ENCODE peak calls at places on chromosome 22, in seven cellular contexts. G, U, I, V, A, Y and C are unnamed samples.

GRCh38 chr22:28105396-28105795 is 186.3 kb upstream of the PITPNB start:
- DNase-seq in I (no peak), Y (no peak), U (no peak), V (no peak), A (no peak), G (no peak), C (no peak)

GRCh38 chr22:35549338-35549737 is 8.7 kb downstream of the RASD2 start:
- DNase-seq in U (no peak), V (no peak), A (no peak), Y (no peak), I (no peak), G (no peak), C (no peak)

GRCh38 chr22:50119768-50120251 is 30.0 kb downstream of the MOV10L1 start:
- DNase-seq in V (no peak), G (peak), Y (no peak), U (no peak), A (no peak), I (no peak), C (no peak)

GRCh38 chr22:24727218-24727851 is 47.2 kb downstream of the PIWIL3 start:
- DNase-seq in U (no peak), G (peak), A (peak), I (no peak), V (no peak), Y (peak), C (no peak)

GRCh38 chr22:24763872-24764485 is 10.5 kb downstream of the PIWIL3 start:
- DNase-seq in I (no peak), V (no peak), A (no peak), U (no peak), Y (no peak), G (no peak), C (no peak)

GRCh38 chr22:37549704-37550059 is 10.6 kb upstream of the CDC42EP1 start:
- DNase-seq in I (no peak), A (no peak), G (peak), U (no peak), Y (peak), V (peak), C (no peak)

GRCh38 chr22:32794449-32795213 is 6.9 kb upstream of the TIMP3 start:
- DNase-seq in G (peak), U (no peak), Y (no peak), I (no peak), V (no peak), A (no peak), C (no peak)

GRCh38 chr22:20463324-20464095 is 25.9 kb upstream of the SCARF2 start:
- DNase-seq in A (no peak), V (no peak), Y (no peak), U (no peak), I (no peak), G (no peak), C (no peak)

GRCh38 chr22:24485608-24486007 is 9.5 kb upstream of the UPB1 start:
- DNase-seq in A (no peak), Y (no peak), V (no peak), U (no peak), G (no peak), I (no peak), C (no peak)

GRCh38 chr22:44191036-44191454 is 10.3 kb downstream of the PARVG start:
- DNase-seq in A (peak), V (no peak), G (no peak), U (no peak), Y (peak), I (no peak), C (no peak)

GRCh38 chr22:43479311-43479710 is 67.5 kb downstream of the MPPED1 start:
- DNase-seq in Y (no peak), A (no peak), U (no peak), V (no peak), G (no peak), I (no peak), C (no peak)

GRCh38 chr22:43624144-43624998 is 187.7 kb downstream of the EFCAB6 start:
- DNase-seq in G (peak), U (no peak), A (peak), V (no peak), I (no peak), Y (peak), C (no peak)

GRCh38 chr22:20128902-20129746 is 2.5 kb upstream of the ZDHHC8 start:
- DNase-seq in Y (peak), V (no peak), U (no peak), G (no peak), A (peak), I (peak), C (no peak)

GRCh38 chr22:24466831-24467249 is 28.3 kb upstream of the UPB1 start:
- DNase-seq in U (no peak), G (peak), Y (peak), V (no peak), I (no peak), A (no peak), C (no peak)

GRCh38 chr22:24514241-24515024 is 19.3 kb downstream of the UPB1 start:
- DNase-seq in V (no peak), I (no peak), G (no peak), U (no peak), Y (no peak), A (no peak), C (no peak)

GRCh38 chr22:49997932-49998717 is 14.4 kb downstream of the IL17REL start:
- DNase-seq in V (peak), I (no peak), U (no peak), G (no peak), Y (no peak), A (no peak), C (no peak)

GRCh38 chr22:23696326-23696851 is 5.6 kb downstream of the RGL4 start:
- DNase-seq in I (no peak), G (peak), V (no peak), A (no peak), U (no peak), Y (no peak), C (no peak)

GRCh38 chr22:43094085-43094484 is 4.9 kb upstream of the TTLL1 start:
- DNase-seq in V (no peak), I (no peak), Y (peak), G (no peak), A (peak), U (no peak), C (no peak)

GRCh38 chr22:49933236-49933921 is 14.9 kb downstream of the CRELD2 start:
- DNase-seq in A (no peak), I (no peak), U (no peak), Y (no peak), G (no peak), V (no peak), C (no peak)

DNA sequence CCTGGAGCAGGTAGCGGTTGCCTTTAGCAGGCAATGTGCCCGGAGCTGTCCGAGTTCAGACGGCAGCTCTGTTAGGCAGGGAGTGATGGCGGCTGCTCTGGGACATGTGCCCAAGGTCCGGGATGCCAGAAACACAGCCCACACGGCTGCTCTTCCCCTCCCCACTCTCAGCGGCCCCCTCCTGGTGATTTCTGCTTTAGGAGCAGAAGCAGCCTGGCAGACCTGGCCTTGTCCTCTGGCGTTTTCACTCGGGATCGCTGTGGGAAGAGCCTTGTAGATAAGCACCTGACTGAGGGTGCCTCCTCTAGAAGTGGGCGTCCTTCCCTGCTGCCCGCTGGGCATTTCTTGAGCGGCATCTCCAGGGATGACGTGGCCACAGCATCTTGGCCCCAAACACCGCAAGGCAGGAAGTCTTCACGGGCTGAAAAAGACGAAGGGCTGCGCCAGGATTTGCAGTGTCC is 392.2 kb downstream of the TBC1D22A start:
- DNase-seq in I (no peak), U (no peak), V (no peak), Y (peak), A (no peak), G (peak), C (no peak)
- TF ChIP-seq CTCF in I (no peak), U (no peak), V (no peak), Y (no peak), A (no peak), G (peak), C (no peak)

GRCh38 chr22:21568207-21569075 is 927 bp downstream of the UBE2L3 start:
- DNase-seq in I (peak), U (no peak), G (peak), A (no peak), Y (no peak), V (no peak), C (peak)
- TF ChIP-seq CTCF in I (no peak), U (no peak), G (no peak), A (no peak), Y (no peak), V (no peak), C (no peak)

GRCh38 chr22:48577014-48577690 is 1250.5 kb downstream of the BRD1 start:
- DNase-seq in G (no peak), A (no peak), Y (no peak), U (no peak), V (no peak), I (no peak), C (no peak)
- TF ChIP-seq CTCF in G (no peak), A (no peak), Y (no peak), U (no peak), V (no peak), I (no peak), C (no peak)

GRCh38 chr22:45550416-45550815 is 47.7 kb downstream of the FBLN1 start:
- DNase-seq in A (no peak), U (no peak), Y (no peak), G (no peak), V (no peak), I (no peak), C (no peak)

GRCh38 chr22:45548441-45548840 is 45.8 kb downstream of the FBLN1 start:
- DNase-seq in I (no peak), Y (no peak), U (no peak), V (peak), A (no peak), G (no peak), C (no peak)

GRCh38 chr22:45550891-45551290 is 48.2 kb downstream of the FBLN1 start:
- DNase-seq in V (no peak), Y (no peak), A (no peak), U (no peak), G (no peak), I (no peak), C (no peak)

GRCh38 chr22:45549739-45550138 is 47.1 kb downstream of the FBLN1 start:
- DNase-seq in I (no peak), V (no peak), A (peak), U (no peak), Y (peak), G (no peak), C (no peak)

DNA sequence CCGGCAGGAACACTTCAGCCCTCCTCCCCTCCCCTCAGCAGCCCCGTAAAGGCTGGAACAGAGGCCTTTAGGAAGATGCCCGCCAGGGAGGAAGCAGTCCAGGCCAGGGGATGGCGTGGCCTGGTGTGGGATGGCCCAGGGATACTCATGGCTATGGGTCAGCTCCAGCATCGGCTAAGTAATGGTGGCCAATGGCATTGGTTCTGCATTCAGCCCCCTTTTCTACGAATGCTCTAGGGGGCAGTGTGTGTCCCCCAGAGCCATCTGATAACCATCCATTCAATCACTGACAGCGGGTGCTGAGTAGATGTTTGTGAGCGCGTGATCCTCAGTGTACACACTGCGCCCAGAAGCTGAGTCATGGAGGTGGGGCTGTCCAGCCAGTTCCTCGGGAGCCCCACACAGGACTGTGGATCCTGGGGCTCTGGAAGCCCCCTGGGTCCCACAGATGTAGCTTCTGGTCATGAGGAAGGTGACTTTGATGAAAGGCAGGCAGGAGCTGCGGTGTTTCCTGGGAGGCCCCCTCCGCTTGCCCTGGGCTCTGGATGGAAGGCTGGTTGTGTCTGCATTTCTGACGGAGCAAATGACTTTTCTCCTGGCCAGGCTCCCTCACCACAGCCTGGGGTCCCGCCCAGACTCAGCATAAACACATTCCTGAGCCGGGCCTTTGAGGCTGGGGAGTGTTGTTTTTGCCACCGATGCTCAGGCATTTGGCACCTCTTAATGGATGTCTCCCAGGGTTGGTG is 46.5 kb downstream of the FBLN1 start:
- DNase-seq in V (peak), G (peak), Y (peak), I (no peak), A (peak), U (peak), C (no peak)
- TF ChIP-seq CTCF in V (peak), G (peak), Y (peak), I (no peak), A (peak), U (no peak), C (peak)

GRCh38 chr22:47126344-47126811 is 363.9 kb downstream of the TBC1D22A start:
- DNase-seq in I (no peak), G (no peak), U (no peak), Y (no peak), V (peak), A (no peak), C (no peak)

GRCh38 chr22:47124946-47125345 is 362.5 kb downstream of the TBC1D22A start:
- DNase-seq in G (no peak), A (no peak), Y (no peak), I (no peak), U (no peak), V (peak), C (no peak)

GRCh38 chr22:47123827-47124442 is 361.5 kb downstream of the TBC1D22A start:
- DNase-seq in U (no peak), Y (no peak), G (no peak), A (no peak), I (no peak), V (peak), C (no peak)

GRCh38 chr22:47124451-47124881 is 362.0 kb downstream of the TBC1D22A start:
- DNase-seq in I (no peak), Y (no peak), V (no peak), G (no peak), U (no peak), A (no peak), C (no peak)

GRCh38 chr22:47125603-47126002 is 363.2 kb downstream of the TBC1D22A start:
- DNase-seq in G (no peak), U (no peak), I (no peak), Y (no peak), A (no peak), V (peak), C (no peak)
- TF ChIP-seq CTCF in G (peak), U (no peak), I (no peak), Y (no peak), A (no peak), V (no peak), C (no peak)

GRCh38 chr22:45197606-45198462 is 34.1 kb downstream of the NUP50 start:
- DNase-seq in V (no peak), Y (no peak), A (no peak), G (no peak), U (no peak), I (no peak), C (no peak)
- TF ChIP-seq CTCF in V (no peak), Y (no peak), A (no peak), G (no peak), U (no peak), I (no peak), C (no peak)